ENCODE peak calls at places on chromosomes 1 and 21, in nine cellular contexts. One of them, this sample, is unnamed.

GRCh38 chr1:9455487-9456237 is 83.6 kb upstream of the SLC25A33 start:
- DNase-seq in hepatocyte: peak; percentile 77
- DNase-seq in adrenal gland: peak; percentile 57
- DNase-seq in RWPE2: no peak
- DNase-seq in Peyer's patch: peak; percentile 79
- DNase-seq in heart left ventricle: peak; percentile 60
- DNase-seq in cardiac muscle cell: peak; percentile 76
- DNase-seq in spleen: peak; percentile 87
- DNase-seq in GM23338: peak; percentile 96
- DNase-seq in this sample: no peak

GRCh38 chr1:54289061-54289938 is 89.3 kb downstream of the MRPL37 start:
- DNase-seq in heart left ventricle: no peak
- DNase-seq in hepatocyte: no peak
- DNase-seq in Peyer's patch: no peak
- DNase-seq in spleen: no peak
- DNase-seq in GM23338: no peak
- DNase-seq in adrenal gland: no peak
- DNase-seq in RWPE2: no peak
- DNase-seq in cardiac muscle cell: no peak
- DNase-seq in this sample: no peak

GRCh38 chr1:109757936-109758786 is 5.6 kb downstream of the EPS8L3 start:
- DNase-seq in cardiac muscle cell: no peak
- DNase-seq in adrenal gland: peak; percentile 9
- DNase-seq in Peyer's patch: peak; percentile 43
- DNase-seq in GM23338: no peak
- DNase-seq in RWPE2: peak; percentile 18
- DNase-seq in hepatocyte: no peak
- DNase-seq in spleen: peak; percentile 45
- DNase-seq in heart left ventricle: peak; percentile 5
- DNase-seq in this sample: no peak

GRCh38 chr1:233586301-233586700 is 27.6 kb upstream of the KCNK1 start:
- DNase-seq in RWPE2: no peak
- DNase-seq in hepatocyte: no peak
- DNase-seq in GM23338: no peak
- DNase-seq in Peyer's patch: no peak
- DNase-seq in heart left ventricle: no peak
- DNase-seq in cardiac muscle cell: no peak
- DNase-seq in adrenal gland: no peak
- DNase-seq in spleen: no peak
- DNase-seq in this sample: no peak

GRCh38 chr1:94191216-94191615 is 46.2 kb downstream of the ARHGAP29 start:
- DNase-seq in cardiac muscle cell: no peak
- DNase-seq in hepatocyte: no peak
- DNase-seq in RWPE2: no peak
- DNase-seq in heart left ventricle: no peak
- DNase-seq in adrenal gland: no peak
- DNase-seq in GM23338: no peak
- DNase-seq in Peyer's patch: no peak
- DNase-seq in spleen: no peak
- DNase-seq in this sample: no peak

GRCh38 chr21:43981871-43982210 is 30.3 kb upstream of the TRAPPC10 start:
- DNase-seq in spleen: no peak
- DNase-seq in GM23338: peak; percentile 16
- DNase-seq in heart left ventricle: no peak
- DNase-seq in adrenal gland: no peak
- DNase-seq in Peyer's patch: no peak
- DNase-seq in RWPE2: no peak
- DNase-seq in hepatocyte: no peak
- DNase-seq in cardiac muscle cell: no peak
- DNase-seq in this sample: no peak

GRCh38 chr1:11384170-11384554 is 94.8 kb upstream of the DISP3 start:
- DNase-seq in adrenal gland: no peak
- DNase-seq in RWPE2: no peak
- DNase-seq in GM23338: no peak
- DNase-seq in spleen: no peak
- DNase-seq in cardiac muscle cell: no peak
- DNase-seq in heart left ventricle: no peak
- DNase-seq in hepatocyte: no peak
- DNase-seq in Peyer's patch: no peak
- DNase-seq in this sample: peak; percentile 59

GRCh38 chr1:150273310-150273709 is 720 bp downstream of the C1orf54 start:
- DNase-seq in GM23338: peak; percentile 9
- DNase-seq in RWPE2: no peak
- DNase-seq in hepatocyte: no peak
- DNase-seq in heart left ventricle: no peak
- DNase-seq in adrenal gland: no peak
- DNase-seq in Peyer's patch: no peak
- DNase-seq in cardiac muscle cell: no peak
- DNase-seq in spleen: no peak
- DNase-seq in this sample: no peak

GRCh38 chr1:215777370-215777925 is 210.3 kb downstream of the KCTD3 start:
- DNase-seq in heart left ventricle: no peak
- DNase-seq in GM23338: no peak
- DNase-seq in RWPE2: no peak
- DNase-seq in adrenal gland: no peak
- DNase-seq in Peyer's patch: no peak
- DNase-seq in spleen: no peak
- DNase-seq in hepatocyte: no peak
- DNase-seq in cardiac muscle cell: no peak
- DNase-seq in this sample: peak; percentile 71

GRCh38 chr1:247079141-247079874 is 697 bp upstream of the ZNF670 start:
- DNase-seq in GM23338: peak; percentile 47
- DNase-seq in adrenal gland: no peak
- DNase-seq in spleen: peak; percentile 56
- DNase-seq in heart left ventricle: no peak
- DNase-seq in Peyer's patch: no peak
- DNase-seq in RWPE2: no peak
- DNase-seq in hepatocyte: peak; percentile 52
- DNase-seq in cardiac muscle cell: no peak
- DNase-seq in this sample: no peak

GRCh38 chr1:233787599-233787998 is 116.9 kb upstream of the SLC35F3 start:
- DNase-seq in cardiac muscle cell: no peak
- DNase-seq in GM23338: no peak
- DNase-seq in Peyer's patch: no peak
- DNase-seq in adrenal gland: no peak
- DNase-seq in heart left ventricle: no peak
- DNase-seq in RWPE2: no peak
- DNase-seq in spleen: no peak
- DNase-seq in hepatocyte: no peak
- DNase-seq in this sample: no peak

GRCh38 chr1:41751804-41752513 is 166.8 kb downstream of the HIVEP3 start:
- DNase-seq in cardiac muscle cell: peak; percentile 65
- DNase-seq in hepatocyte: no peak
- DNase-seq in GM23338: no peak
- DNase-seq in adrenal gland: no peak
- DNase-seq in heart left ventricle: no peak
- DNase-seq in spleen: peak; percentile 86
- DNase-seq in Peyer's patch: no peak
- DNase-seq in RWPE2: no peak
- DNase-seq in this sample: no peak

GRCh38 chr21:36910581-36911307 is 55.7 kb downstream of the HLCS start:
- DNase-seq in hepatocyte: no peak
- DNase-seq in heart left ventricle: no peak
- DNase-seq in spleen: no peak
- DNase-seq in GM23338: no peak
- DNase-seq in adrenal gland: no peak
- DNase-seq in RWPE2: no peak
- DNase-seq in cardiac muscle cell: peak; percentile 76
- DNase-seq in Peyer's patch: no peak
- DNase-seq in this sample: no peak

GRCh38 chr1:111813440-111814304 is 58.0 kb downstream of the DDX20 start:
- DNase-seq in Peyer's patch: no peak
- DNase-seq in heart left ventricle: no peak
- DNase-seq in adrenal gland: no peak
- DNase-seq in cardiac muscle cell: peak; percentile 13
- DNase-seq in RWPE2: no peak
- DNase-seq in GM23338: peak; percentile 21
- DNase-seq in spleen: no peak
- DNase-seq in hepatocyte: no peak
- DNase-seq in this sample: no peak

GRCh38 chr21:35796834-35797233 is 263.5 kb downstream of the SETD4 start:
- DNase-seq in cardiac muscle cell: peak; percentile 6
- DNase-seq in heart left ventricle: no peak
- DNase-seq in RWPE2: no peak
- DNase-seq in spleen: no peak
- DNase-seq in hepatocyte: no peak
- DNase-seq in GM23338: no peak
- DNase-seq in adrenal gland: no peak
- DNase-seq in Peyer's patch: no peak
- DNase-seq in this sample: no peak

GRCh38 chr1:117467336-117467735 is 100.1 kb downstream of the MAN1A2 start:
- DNase-seq in cardiac muscle cell: no peak
- DNase-seq in spleen: no peak
- DNase-seq in adrenal gland: no peak
- DNase-seq in hepatocyte: no peak
- DNase-seq in Peyer's patch: no peak
- DNase-seq in heart left ventricle: no peak
- DNase-seq in RWPE2: no peak
- DNase-seq in GM23338: no peak
- DNase-seq in this sample: no peak

GRCh38 chr1:114100148-114100547 is 53.5 kb downstream of the SYT6 start:
- DNase-seq in heart left ventricle: no peak
- DNase-seq in hepatocyte: no peak
- DNase-seq in cardiac muscle cell: no peak
- DNase-seq in GM23338: no peak
- DNase-seq in spleen: no peak
- DNase-seq in adrenal gland: no peak
- DNase-seq in RWPE2: no peak
- DNase-seq in Peyer's patch: no peak
- DNase-seq in this sample: no peak

GRCh38 chr1:66276229-66276628 is 257.7 kb upstream of the SGIP1 start:
- DNase-seq in GM23338: no peak
- DNase-seq in cardiac muscle cell: no peak
- DNase-seq in RWPE2: no peak
- DNase-seq in adrenal gland: no peak
- DNase-seq in heart left ventricle: no peak
- DNase-seq in spleen: no peak
- DNase-seq in Peyer's patch: no peak
- DNase-seq in hepatocyte: no peak
- DNase-seq in this sample: no peak

GRCh38 chr1:18505666-18506065 is 24.9 kb downstream of the KLHDC7A start:
- DNase-seq in hepatocyte: no peak
- DNase-seq in spleen: peak; percentile 12
- DNase-seq in RWPE2: no peak
- DNase-seq in adrenal gland: no peak
- DNase-seq in GM23338: no peak
- DNase-seq in heart left ventricle: no peak
- DNase-seq in Peyer's patch: no peak
- DNase-seq in cardiac muscle cell: no peak
- DNase-seq in this sample: peak; percentile 8

DNA sequence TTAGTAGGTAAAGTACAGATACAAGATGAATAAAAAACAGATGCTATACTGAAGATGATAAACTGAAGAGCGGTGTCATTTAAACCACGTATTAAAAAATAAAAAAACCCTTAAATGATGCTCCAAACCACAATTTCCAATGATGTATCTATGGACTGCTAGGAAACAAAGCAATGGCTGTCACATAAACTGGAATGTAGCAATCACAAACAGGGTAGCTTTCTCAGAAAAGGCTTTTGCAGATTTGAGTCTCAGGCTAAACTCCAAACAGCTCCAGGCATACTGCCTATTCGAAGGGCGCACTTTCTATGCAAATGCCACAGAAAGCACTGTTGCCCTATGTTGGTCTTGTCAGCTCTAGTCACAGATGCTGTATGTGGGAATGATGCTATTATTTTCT is 12.4 kb upstream of the H3-3A start:
- DNase-seq in GM23338: no peak
- DNase-seq in heart left ventricle: no peak
- DNase-seq in adrenal gland: no peak
- DNase-seq in Peyer's patch: no peak
- DNase-seq in cardiac muscle cell: no peak
- DNase-seq in RWPE2: no peak
- DNase-seq in spleen: no peak
- DNase-seq in hepatocyte: no peak
- DNase-seq in this sample: no peak
- H3K27ac ChIP-seq in GM23338: no peak overlapping the region
- H3K27ac ChIP-seq in heart left ventricle: no peak overlapping the region
- H3K27ac ChIP-seq in adrenal gland: no peak overlapping the region
- H3K27ac ChIP-seq in Peyer's patch: no peak overlapping the region
- H3K27ac ChIP-seq in cardiac muscle cell: no peak overlapping the region
- H3K27ac ChIP-seq in RWPE2: no peak overlapping the region
- H3K27ac ChIP-seq in spleen: no peak overlapping the region
- H3K27ac ChIP-seq in hepatocyte: no peak overlapping the region
- H3K27ac ChIP-seq in this sample: no peak overlapping the region

GRCh38 chr21:29360799-29361765 is 62.4 kb downstream of the BACH1 start:
- DNase-seq in spleen: no peak
- DNase-seq in Peyer's patch: no peak
- DNase-seq in adrenal gland: no peak
- DNase-seq in GM23338: peak; percentile 27
- DNase-seq in hepatocyte: peak; percentile 45
- DNase-seq in cardiac muscle cell: no peak
- DNase-seq in RWPE2: no peak
- DNase-seq in heart left ventricle: no peak
- DNase-seq in this sample: no peak
- TF ChIP-seq CTCF in spleen: no peak
- TF ChIP-seq CTCF in Peyer's patch: no peak
- TF ChIP-seq CTCF in adrenal gland: peak; percentile 35
- TF ChIP-seq CTCF in GM23338: peak; percentile 22
- TF ChIP-seq CTCF in hepatocyte: peak; percentile 39
- TF ChIP-seq CTCF in cardiac muscle cell: no peak
- TF ChIP-seq CTCF in RWPE2: peak; percentile 7
- TF ChIP-seq CTCF in heart left ventricle: no peak
- TF ChIP-seq CTCF in this sample: peak; percentile 39

GRCh38 chr1:43235040-43235439 is 34.7 kb upstream of the TMEM125 start:
- DNase-seq in adrenal gland: no peak
- DNase-seq in GM23338: no peak
- DNase-seq in spleen: no peak
- DNase-seq in RWPE2: no peak
- DNase-seq in Peyer's patch: no peak
- DNase-seq in heart left ventricle: no peak
- DNase-seq in hepatocyte: no peak
- DNase-seq in cardiac muscle cell: no peak
- DNase-seq in this sample: no peak
- H3K27ac ChIP-seq in adrenal gland: no peak overlapping the region
- H3K27ac ChIP-seq in GM23338: no peak overlapping the region
- H3K27ac ChIP-seq in spleen: no peak overlapping the region
- H3K27ac ChIP-seq in RWPE2: no peak overlapping the region
- H3K27ac ChIP-seq in Peyer's patch: no peak overlapping the region
- H3K27ac ChIP-seq in heart left ventricle: peak overlapping the region; percentile 31
- H3K27ac ChIP-seq in hepatocyte: no peak overlapping the region
- H3K27ac ChIP-seq in cardiac muscle cell: no peak overlapping the region
- H3K27ac ChIP-seq in this sample: no peak overlapping the region

DNA sequence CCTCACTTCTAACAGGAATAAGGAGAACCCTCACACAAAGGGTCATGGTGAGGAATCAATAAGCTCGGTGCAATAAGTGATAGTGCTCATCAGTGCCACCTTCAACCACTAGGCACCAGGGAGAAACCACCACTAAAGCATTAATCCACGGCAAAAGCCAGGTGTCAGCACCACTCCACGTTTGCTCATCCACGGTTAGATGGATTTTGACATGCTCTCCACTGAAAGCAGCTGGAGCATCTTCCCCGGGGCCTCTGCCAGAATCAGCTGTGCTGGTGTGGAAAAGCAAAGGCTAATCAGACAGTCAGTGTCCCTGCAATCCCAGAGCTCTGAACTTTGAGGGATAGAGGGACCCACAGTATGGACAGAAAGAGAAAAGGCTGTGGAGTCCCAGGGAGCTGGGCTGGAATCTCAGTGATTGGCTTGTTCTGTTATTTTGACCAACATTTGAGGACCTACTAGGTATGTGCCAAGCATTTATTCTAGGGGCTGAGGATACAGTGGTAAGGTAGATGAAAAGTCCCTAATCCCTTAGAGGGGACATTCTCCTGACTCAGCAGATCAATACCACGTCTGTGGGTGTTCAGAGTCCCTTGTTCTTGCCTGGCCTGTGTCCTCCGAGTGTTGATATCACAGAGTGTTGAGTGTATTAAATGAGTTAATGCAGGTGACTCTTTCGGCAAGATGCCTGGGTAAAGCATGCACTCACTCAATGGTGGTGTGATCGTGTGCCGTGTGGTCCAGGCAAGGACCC is 41.3 kb downstream of the FHAD1 start:
- DNase-seq in heart left ventricle: no peak
- DNase-seq in Peyer's patch: no peak
- DNase-seq in cardiac muscle cell: no peak
- DNase-seq in GM23338: no peak
- DNase-seq in spleen: no peak
- DNase-seq in adrenal gland: no peak
- DNase-seq in RWPE2: no peak
- DNase-seq in hepatocyte: no peak
- DNase-seq in this sample: no peak
- TF ChIP-seq CTCF in heart left ventricle: no peak
- TF ChIP-seq CTCF in Peyer's patch: no peak
- TF ChIP-seq CTCF in cardiac muscle cell: no peak
- TF ChIP-seq CTCF in GM23338: no peak
- TF ChIP-seq CTCF in spleen: no peak
- TF ChIP-seq CTCF in adrenal gland: no peak
- TF ChIP-seq CTCF in RWPE2: peak; percentile 8
- TF ChIP-seq CTCF in hepatocyte: no peak
- TF ChIP-seq CTCF in this sample: peak; percentile 40